ENCODE peak calls at places on chromosomes 3 and 15, in six cellular contexts. One of them, this sample, is unnamed. For H3K9me2, the result is how much of the 10 kb centered on the place peaks cover.

GRCh38 chr3:149367021-149367840 is 10.2 kb downstream of the TM4SF1 start:
- DNase-seq in hepatocyte: peak
- DNase-seq in GM23338: peak
- DNase-seq in GM23248: peak
- DNase-seq in HCT116: peak
- DNase-seq in PC-3: peak
- DNase-seq in this sample: no peak

GRCh38 chr3:179476215-179476614 is 24.9 kb upstream of the GNB4 start:
- DNase-seq in hepatocyte: no peak
- DNase-seq in GM23338: peak
- DNase-seq in GM23248: no peak
- DNase-seq in HCT116: no peak
- DNase-seq in PC-3: no peak
- DNase-seq in this sample: peak

GRCh38 chr3:39052613-39053012 is 797 bp downstream of the WDR48 start:
- DNase-seq in hepatocyte: no peak
- DNase-seq in GM23338: peak
- DNase-seq in GM23248: peak
- DNase-seq in HCT116: no peak
- DNase-seq in PC-3: peak
- DNase-seq in this sample: no peak

GRCh38 chr15:61712124-61712759 is 348.0 kb downstream of the VPS13C start:
- DNase-seq in hepatocyte: no peak
- DNase-seq in GM23338: no peak
- DNase-seq in GM23248: no peak
- DNase-seq in HCT116: no peak
- DNase-seq in PC-3: no peak
- DNase-seq in this sample: no peak

GRCh38 chr15:73965730-73966103 is 26.4 kb downstream of the STOML1 start:
- DNase-seq in hepatocyte: no peak
- DNase-seq in GM23338: peak
- DNase-seq in GM23248: peak
- DNase-seq in HCT116: no peak
- DNase-seq in PC-3: peak
- DNase-seq in this sample: peak

GRCh38 chr3:150265305-150265704 is 142.8 kb upstream of the TSC22D2 start:
- DNase-seq in hepatocyte: no peak
- DNase-seq in GM23338: no peak
- DNase-seq in GM23248: no peak
- DNase-seq in HCT116: no peak
- DNase-seq in PC-3: no peak
- DNase-seq in this sample: no peak

GRCh38 chr3:99659032-99659431 is 20.6 kb downstream of the COL8A1 start:
- DNase-seq in hepatocyte: peak
- DNase-seq in GM23338: no peak
- DNase-seq in GM23248: peak
- DNase-seq in HCT116: no peak
- DNase-seq in PC-3: peak
- DNase-seq in this sample: no peak

GRCh38 chr3:29067014-29067413 is 213.9 kb upstream of the RBMS3 start:
- DNase-seq in hepatocyte: no peak
- DNase-seq in GM23338: no peak
- DNase-seq in GM23248: peak
- DNase-seq in HCT116: no peak
- DNase-seq in PC-3: peak
- DNase-seq in this sample: no peak

GRCh38 chr3:101720851-101721649 is 3.4 kb upstream of the CEP97 start:
- DNase-seq in hepatocyte: no peak
- DNase-seq in GM23338: no peak
- DNase-seq in GM23248: peak
- DNase-seq in HCT116: no peak
- DNase-seq in PC-3: no peak
- DNase-seq in this sample: peak

GRCh38 chr3:103295974-103296570 is 861.3 kb downstream of the ZPLD1 start:
- DNase-seq in hepatocyte: peak
- DNase-seq in GM23338: peak
- DNase-seq in GM23248: peak
- DNase-seq in HCT116: peak
- DNase-seq in PC-3: peak
- DNase-seq in this sample: peak

GRCh38 chr3:108099679-108100428 is 9.0 kb upstream of the CD47 start:
- DNase-seq in hepatocyte: no peak
- DNase-seq in GM23338: no peak
- DNase-seq in GM23248: no peak
- DNase-seq in HCT116: no peak
- DNase-seq in PC-3: no peak
- DNase-seq in this sample: no peak

GRCh38 chr3:147701195-147701594 is 292.0 kb downstream of the ZIC1 start:
- DNase-seq in hepatocyte: no peak
- DNase-seq in GM23338: peak
- DNase-seq in GM23248: peak
- DNase-seq in HCT116: no peak
- DNase-seq in PC-3: no peak
- DNase-seq in this sample: no peak

GRCh38 chr3:48002787-48003186 is 13.4 kb downstream of the MAP4 start:
- DNase-seq in hepatocyte: no peak
- DNase-seq in GM23338: no peak
- DNase-seq in GM23248: no peak
- DNase-seq in HCT116: no peak
- DNase-seq in PC-3: no peak
- DNase-seq in this sample: no peak
- H3K9me2 ChIP-seq in hepatocyte: under half
- H3K9me2 ChIP-seq in GM23338: under half
- H3K9me2 ChIP-seq in GM23248: under half
- H3K9me2 ChIP-seq in HCT116: under half
- H3K9me2 ChIP-seq in PC-3: under half
- H3K9me2 ChIP-seq in this sample: under half

GRCh38 chr3:162740941-162741596 is 1244.5 kb downstream of the OTOL1 start:
- DNase-seq in hepatocyte: no peak
- DNase-seq in GM23338: peak
- DNase-seq in GM23248: no peak
- DNase-seq in HCT116: no peak
- DNase-seq in PC-3: peak
- DNase-seq in this sample: no peak
- H3K9me2 ChIP-seq in hepatocyte: under half
- H3K9me2 ChIP-seq in GM23338: under half
- H3K9me2 ChIP-seq in GM23248: under half
- H3K9me2 ChIP-seq in HCT116: under half
- H3K9me2 ChIP-seq in PC-3: under half
- H3K9me2 ChIP-seq in this sample: under half

GRCh38 chr3:58567251-58567515 is 10.0 kb downstream of the FAM107A start:
- DNase-seq in hepatocyte: no peak
- DNase-seq in GM23338: no peak
- DNase-seq in GM23248: no peak
- DNase-seq in HCT116: no peak
- DNase-seq in PC-3: no peak
- DNase-seq in this sample: no peak

GRCh38 chr3:58568572-58569286 is 8.5 kb downstream of the FAM107A start:
- DNase-seq in hepatocyte: peak
- DNase-seq in GM23338: peak
- DNase-seq in GM23248: peak
- DNase-seq in HCT116: no peak
- DNase-seq in PC-3: peak
- DNase-seq in this sample: peak

GRCh38 chr3:58570851-58571250 is 6.3 kb downstream of the FAM107A start:
- DNase-seq in hepatocyte: no peak
- DNase-seq in GM23338: no peak
- DNase-seq in GM23248: no peak
- DNase-seq in HCT116: no peak
- DNase-seq in PC-3: no peak
- DNase-seq in this sample: no peak

GRCh38 chr3:58572013-58572633 is 5.1 kb downstream of the FAM107A start:
- DNase-seq in hepatocyte: no peak
- DNase-seq in GM23338: no peak
- DNase-seq in GM23248: no peak
- DNase-seq in HCT116: no peak
- DNase-seq in PC-3: no peak
- DNase-seq in this sample: no peak

DNA sequence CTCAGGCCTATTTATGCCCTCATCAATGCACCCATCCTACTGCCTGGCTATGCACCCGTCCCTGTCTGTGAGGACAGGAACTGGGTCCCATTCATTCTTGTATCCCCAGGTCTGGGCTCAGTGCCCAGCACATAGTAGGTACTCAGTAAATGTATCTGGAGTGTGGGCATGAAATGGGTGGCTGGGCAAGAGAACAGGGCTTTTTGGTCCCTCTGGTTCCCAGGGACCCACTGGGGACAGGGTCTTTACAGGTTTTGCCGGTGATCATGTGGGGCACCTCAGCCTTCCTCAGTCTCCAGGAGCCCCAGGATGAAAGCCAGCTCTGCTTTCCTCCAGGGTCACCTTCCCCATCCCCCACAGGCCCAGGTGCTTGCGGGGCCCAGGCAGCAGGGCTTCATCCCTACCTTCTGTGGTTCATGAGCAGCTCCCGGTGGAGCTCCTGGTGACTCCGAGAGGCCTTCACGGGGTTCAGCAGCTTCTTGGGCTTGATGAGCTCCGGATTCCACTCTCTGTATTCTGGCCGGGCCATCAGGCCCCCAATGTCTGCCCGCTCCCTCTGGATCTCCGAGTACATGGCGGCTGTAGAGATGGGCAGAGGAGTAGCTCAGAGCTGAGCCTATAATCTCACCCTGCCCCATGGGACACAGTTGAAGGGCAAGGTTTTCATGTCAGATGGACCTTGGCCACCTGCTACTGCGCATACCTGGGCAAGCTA is 7.7 kb downstream of the FAM107A start:
- DNase-seq in hepatocyte: no peak
- DNase-seq in GM23338: no peak
- DNase-seq in GM23248: no peak
- DNase-seq in HCT116: no peak
- DNase-seq in PC-3: no peak
- DNase-seq in this sample: no peak
- H3K9me2 ChIP-seq in hepatocyte: under half
- H3K9me2 ChIP-seq in GM23338: under half
- H3K9me2 ChIP-seq in GM23248: under half
- H3K9me2 ChIP-seq in HCT116: under half
- H3K9me2 ChIP-seq in PC-3: under half
- H3K9me2 ChIP-seq in this sample: under half

DNA sequence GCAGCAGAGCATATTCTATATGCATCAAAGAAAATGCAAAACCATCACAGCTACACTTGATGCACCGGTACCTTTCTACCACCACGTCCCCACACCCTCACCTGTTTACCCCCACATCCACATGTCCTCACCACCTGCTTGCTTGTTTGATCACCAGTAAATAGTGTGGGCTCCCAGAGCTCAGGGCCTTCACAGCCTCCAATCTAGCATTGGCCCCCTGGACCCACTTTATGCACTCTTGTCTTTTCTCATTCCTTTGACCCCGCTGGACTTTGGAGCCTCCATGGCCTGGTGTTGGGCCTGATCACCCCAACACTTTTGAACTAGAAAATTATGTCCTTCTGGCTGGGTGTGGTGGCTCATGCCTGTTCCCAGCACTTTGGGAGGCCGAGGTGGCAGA is 190.1 kb downstream of the PDE8A start:
- DNase-seq in hepatocyte: no peak
- DNase-seq in GM23338: no peak
- DNase-seq in GM23248: no peak
- DNase-seq in HCT116: peak
- DNase-seq in PC-3: no peak
- DNase-seq in this sample: no peak
- H3K9me2 ChIP-seq in hepatocyte: under half
- H3K9me2 ChIP-seq in GM23338: under half
- H3K9me2 ChIP-seq in GM23248: under half
- H3K9me2 ChIP-seq in HCT116: under half
- H3K9me2 ChIP-seq in PC-3: under half
- H3K9me2 ChIP-seq in this sample: under half

DNA sequence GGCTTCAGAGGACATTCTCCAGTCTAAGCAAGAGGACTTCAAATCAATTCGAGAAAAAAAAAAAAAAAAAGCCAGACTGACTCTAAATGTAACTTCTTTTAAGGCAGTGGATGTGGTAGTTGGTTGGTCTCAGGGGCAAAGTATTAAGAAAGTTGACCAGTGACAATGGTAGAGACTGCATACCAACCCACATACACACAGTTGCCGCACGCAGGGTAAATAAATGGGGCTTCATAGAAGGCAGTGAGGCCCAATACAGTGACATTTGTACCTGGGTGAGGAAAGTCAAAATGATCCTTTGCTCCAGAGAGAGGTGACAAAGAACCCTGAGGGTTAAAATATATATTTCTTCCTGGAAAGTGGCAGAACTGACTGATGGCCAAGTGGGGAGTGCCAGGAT is 100.7 kb upstream of the MEX3B start:
- DNase-seq in hepatocyte: no peak
- DNase-seq in GM23338: no peak
- DNase-seq in GM23248: no peak
- DNase-seq in HCT116: no peak
- DNase-seq in PC-3: no peak
- DNase-seq in this sample: no peak
- H3K9me2 ChIP-seq in hepatocyte: under half
- H3K9me2 ChIP-seq in GM23338: under half
- H3K9me2 ChIP-seq in GM23248: under half
- H3K9me2 ChIP-seq in HCT116: under half
- H3K9me2 ChIP-seq in PC-3: under half
- H3K9me2 ChIP-seq in this sample: under half

DNA sequence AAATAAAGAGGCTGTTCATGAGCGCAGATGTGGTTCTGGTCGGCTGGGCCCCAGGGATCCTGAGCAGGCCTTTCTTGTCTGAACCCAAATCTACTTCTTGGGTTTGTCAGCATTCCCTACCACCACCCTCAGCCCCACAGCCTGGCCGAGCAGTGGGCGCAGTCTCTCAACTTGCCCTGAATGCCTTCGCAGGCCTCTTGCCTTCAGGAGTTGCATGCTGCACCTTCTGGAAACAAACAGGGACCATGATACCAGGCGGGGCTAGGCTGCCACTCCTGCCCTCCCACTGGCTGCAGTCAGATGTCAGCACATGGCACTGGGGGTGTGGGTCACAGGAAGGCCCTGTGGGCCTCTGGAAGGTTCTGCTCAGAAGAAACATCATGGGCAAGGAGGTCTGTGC is 13.2 kb upstream of the C15orf39 start:
- DNase-seq in hepatocyte: no peak
- DNase-seq in GM23338: no peak
- DNase-seq in GM23248: no peak
- DNase-seq in HCT116: no peak
- DNase-seq in PC-3: no peak
- DNase-seq in this sample: no peak
- H3K9me2 ChIP-seq in hepatocyte: under half
- H3K9me2 ChIP-seq in GM23338: under half
- H3K9me2 ChIP-seq in GM23248: under half
- H3K9me2 ChIP-seq in HCT116: under half
- H3K9me2 ChIP-seq in PC-3: under half
- H3K9me2 ChIP-seq in this sample: under half

GRCh38 chr3:96209703-96210102 is 604.7 kb upstream of the EPHA6 start:
- DNase-seq in hepatocyte: peak
- DNase-seq in GM23338: no peak
- DNase-seq in GM23248: no peak
- DNase-seq in HCT116: no peak
- DNase-seq in PC-3: peak
- DNase-seq in this sample: no peak

GRCh38 chr3:96213393-96213792 is 601.0 kb upstream of the EPHA6 start:
- DNase-seq in hepatocyte: no peak
- DNase-seq in GM23338: no peak
- DNase-seq in GM23248: no peak
- DNase-seq in HCT116: no peak
- DNase-seq in PC-3: peak
- DNase-seq in this sample: no peak

DNA sequence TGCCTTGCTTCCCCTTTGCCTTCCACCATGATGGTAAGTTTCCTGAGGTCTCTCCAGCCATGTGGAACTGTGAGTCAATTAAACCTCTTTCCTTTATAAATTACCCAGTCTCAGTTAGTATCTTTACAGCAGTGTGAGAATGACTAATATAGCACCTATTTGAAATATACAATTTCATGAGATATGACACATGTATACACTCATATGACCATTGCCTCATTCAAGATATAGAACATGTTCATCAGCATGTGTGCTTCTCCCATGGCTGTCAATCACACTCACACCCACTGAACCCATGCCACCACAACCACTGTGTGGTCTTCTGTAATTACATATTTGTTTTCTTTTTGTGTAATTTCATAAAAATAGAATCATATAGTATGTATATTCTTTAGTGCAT is 599.5 kb upstream of the EPHA6 start:
- DNase-seq in hepatocyte: no peak
- DNase-seq in GM23338: no peak
- DNase-seq in GM23248: no peak
- DNase-seq in HCT116: no peak
- DNase-seq in PC-3: no peak
- DNase-seq in this sample: no peak
- H3K9me2 ChIP-seq in hepatocyte: under half
- H3K9me2 ChIP-seq in GM23338: under half
- H3K9me2 ChIP-seq in GM23248: under half
- H3K9me2 ChIP-seq in HCT116: under half
- H3K9me2 ChIP-seq in PC-3: under half
- H3K9me2 ChIP-seq in this sample: under half

This sample was measured in OCI-LY7.